ENCODE peak calls at places on chromosome X, in seven cellular contexts. H, U, L, M, A, E and V are unnamed samples.

GRCh38 chrX:154799554-154800348 is 5.5 kb downstream of the MPP1 start:
- DNase-seq in E (peak), M (peak), A (peak), L (no peak), U (no peak), H (peak), V (no peak)

GRCh38 chrX:119647552-119648420 is 41.6 kb upstream of the NKRF start:
- DNase-seq in H (no peak), M (no peak), E (no peak), U (no peak), A (no peak), L (no peak), V (no peak)

GRCh38 chrX:49071877-49072711 is 1.7 kb downstream of the PRAF2 start:
- DNase-seq in E (peak), L (no peak), U (peak), H (peak), M (peak), A (no peak), V (peak)

GRCh38 chrX:132181364-132181763 is 37.9 kb downstream of the RAP2C start:
- DNase-seq in M (peak), U (no peak), L (no peak), E (no peak), H (peak), A (no peak), V (peak)

GRCh38 chrX:103187953-103188475 is 26.9 kb upstream of the BEX4 start:
- DNase-seq in U (no peak), A (no peak), L (no peak), M (no peak), E (peak), H (no peak), V (no peak)

GRCh38 chrX:153348421-153348820 is 14.5 kb downstream of the ZNF275 start:
- DNase-seq in U (no peak), A (no peak), M (no peak), H (no peak), E (no peak), L (no peak), V (no peak)

GRCh38 chrX:68714856-68715255 is 67.4 kb downstream of the STARD8 start:
- DNase-seq in A (no peak), H (no peak), M (no peak), U (no peak), E (no peak), L (no peak), V (no peak)

GRCh38 chrX:11908371-11908770 is 150.3 kb downstream of the MSL3 start:
- DNase-seq in M (no peak), L (no peak), U (no peak), E (peak), A (peak), H (no peak), V (no peak)

GRCh38 chrX:88977835-88978234 is 230.8 kb downstream of the CPXCR1 start:
- DNase-seq in H (no peak), E (no peak), A (no peak), L (no peak), M (no peak), U (no peak), V (no peak)

DNA sequence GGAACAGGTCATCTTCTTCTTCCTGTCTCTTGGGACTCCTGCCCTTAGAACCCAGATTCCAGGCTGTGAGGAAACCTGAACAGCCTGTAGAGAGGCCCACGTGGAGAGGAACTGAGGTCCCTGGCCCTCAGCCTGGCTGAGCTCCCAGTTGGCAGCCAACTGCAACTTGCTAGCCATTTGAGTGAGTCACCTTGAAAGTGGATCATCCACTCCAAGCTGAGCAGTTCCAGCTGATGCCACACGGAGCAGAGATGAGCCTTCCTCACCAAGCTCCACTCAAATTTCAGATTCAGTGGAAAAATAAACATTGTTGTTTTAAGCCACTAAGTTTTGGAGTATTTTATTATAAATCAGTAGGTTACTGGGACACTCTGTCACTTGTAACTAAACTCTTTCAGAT is 392.5 kb downstream of the BCOR start:
- DNase-seq in U (peak), L (no peak), M (peak), E (peak), A (peak), H (peak), V (peak)
- TF ChIP-seq CTCF in U (no peak), L (peak), M (peak), E (peak), A (no peak), H (peak), V (peak)

DNA sequence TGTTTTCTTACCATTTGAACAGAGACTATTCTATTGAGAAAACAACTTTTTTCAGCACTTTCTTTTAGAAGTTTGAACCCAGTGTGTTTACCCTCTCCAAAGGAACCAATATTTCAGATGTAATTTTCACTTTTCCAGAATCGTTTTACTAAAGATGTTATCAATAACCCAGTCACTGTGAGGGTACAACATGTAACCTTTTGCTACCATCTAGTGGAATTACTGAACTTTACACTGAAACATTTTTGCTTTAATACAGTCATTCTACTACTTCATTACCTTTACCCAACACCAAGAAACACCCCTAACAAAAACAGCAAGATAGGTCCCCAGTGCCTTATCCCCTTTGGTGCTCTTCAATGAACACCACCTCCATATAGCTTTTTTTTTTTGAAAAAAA is 33.1 kb upstream of the PRDX4 start:
- DNase-seq in M (no peak), L (no peak), H (no peak), E (no peak), U (no peak), A (peak), V (no peak)
- TF ChIP-seq CTCF in M (no peak), L (no peak), H (peak), E (peak), U (no peak), A (peak), V (no peak)

DNA sequence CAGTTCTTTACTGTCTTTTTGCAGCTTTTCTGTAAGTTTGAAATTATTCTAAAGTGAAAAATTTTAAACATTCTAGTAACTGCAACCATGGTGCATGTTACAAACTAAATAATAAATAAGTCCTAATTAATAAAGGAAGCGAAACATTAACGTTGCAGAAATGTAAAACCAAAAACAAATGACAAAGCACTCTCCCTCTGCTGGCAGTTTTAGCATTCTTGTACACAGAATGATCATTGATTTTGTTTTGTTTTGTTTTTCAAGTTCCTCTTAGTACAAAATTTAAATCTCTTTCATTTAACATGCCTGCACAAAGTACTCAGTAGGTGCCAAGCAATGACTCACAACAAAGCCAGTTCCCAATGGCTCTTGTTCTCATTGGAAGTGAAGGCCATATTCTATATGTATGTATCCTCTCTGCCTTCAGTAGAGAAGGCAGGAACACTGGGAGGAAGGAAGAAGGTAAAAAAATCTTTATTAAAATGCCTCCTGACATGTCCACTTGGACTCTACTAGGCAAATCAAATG is 13.7 kb upstream of the TMSB4X start:
- DNase-seq in M (no peak), A (no peak), L (no peak), E (no peak), H (no peak), U (no peak), V (no peak)
- TF ChIP-seq CTCF in M (no peak), A (no peak), L (no peak), E (no peak), H (no peak), U (no peak), V (no peak)

DNA sequence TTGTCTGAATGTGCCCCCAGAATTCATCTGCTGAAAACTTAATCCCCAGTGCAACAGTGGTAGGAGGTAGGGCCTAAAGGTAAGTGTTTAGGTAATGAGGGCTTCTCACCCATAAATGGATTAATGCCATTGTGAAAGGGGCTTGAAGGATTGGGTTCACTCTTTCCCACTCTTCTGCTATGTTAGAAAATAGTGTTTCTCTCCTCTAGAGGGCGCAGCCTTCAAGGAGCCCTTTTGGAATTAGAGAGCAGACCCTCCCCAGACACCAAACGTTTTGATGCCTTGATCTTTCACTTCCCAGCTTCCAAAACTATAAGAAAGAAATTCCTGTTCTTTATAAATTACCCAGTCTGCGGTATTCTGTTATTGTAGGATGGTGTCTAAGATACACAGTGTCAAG is 706.4 kb downstream of the SMARCA1 start:
- DNase-seq in H (no peak), A (no peak), L (peak), E (no peak), M (no peak), U (no peak), V (no peak)
- TF ChIP-seq CTCF in H (peak), A (peak), L (peak), E (no peak), M (no peak), U (no peak), V (peak)

GRCh38 chrX:151801980-151802379 is 67.4 kb downstream of the CNGA2 start:
- DNase-seq in A (peak), M (no peak), U (no peak), E (no peak), L (no peak), H (no peak), V (no peak)
- TF ChIP-seq CTCF in A (peak), M (no peak), U (no peak), E (peak), L (no peak), H (no peak), V (no peak)

GRCh38 chrX:143437439-143437838 is 79.8 kb downstream of the SPANXN3 start:
- DNase-seq in U (no peak), A (peak), M (no peak), L (peak), H (no peak), E (no peak), V (no peak)
- TF ChIP-seq CTCF in U (no peak), A (no peak), M (no peak), L (peak), H (peak), E (peak), V (peak)

GRCh38 chrX:104712515-104712914 is 146.5 kb downstream of the IL1RAPL2 start:
- DNase-seq in H (no peak), A (no peak), M (no peak), E (no peak), U (no peak), L (no peak), V (no peak)
- TF ChIP-seq CTCF in H (no peak), A (no peak), M (no peak), E (no peak), U (no peak), L (no peak), V (no peak)

GRCh38 chrX:140664939-140665338 is 44.6 kb upstream of the LINC00632 start:
- DNase-seq in U (no peak), E (peak), H (no peak), L (no peak), A (peak), M (no peak), V (no peak)

DNA sequence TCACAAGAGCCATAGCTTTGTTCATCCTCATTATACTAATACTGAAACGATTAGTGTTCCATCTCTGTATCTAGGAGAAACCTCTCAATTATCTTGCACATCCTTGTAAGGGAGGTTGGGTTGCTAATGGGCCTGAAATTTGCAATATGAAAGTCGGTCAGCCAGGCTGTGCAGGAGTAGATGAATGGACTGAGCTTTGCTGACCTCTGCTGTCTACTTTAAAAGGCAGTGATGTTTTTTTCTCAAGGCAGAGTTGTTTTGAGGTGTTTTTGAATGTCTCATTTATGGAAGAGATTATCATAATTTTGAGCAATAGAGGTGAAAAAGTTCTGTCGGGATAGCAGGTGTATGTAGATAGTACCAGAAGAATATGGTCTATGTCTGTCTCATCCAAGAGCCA is 47.9 kb upstream of the LINC00632 start:
- DNase-seq in U (no peak), H (no peak), E (no peak), A (no peak), M (peak), L (no peak), V (no peak)
- TF ChIP-seq CTCF in U (no peak), H (no peak), E (peak), A (no peak), M (peak), L (no peak), V (no peak)